ENCODE peak calls at places on chromosomes 5 and 9, in six cellular contexts. T, Q, H, C, B and F are unnamed samples.

GRCh38 chr9:136748656-136749551 is 579 bp upstream of the LCN6 start:
- DNase-seq in T (no peak), Q (no peak), H (no peak), C (no peak), B (no peak), F (peak)

GRCh38 chr5:177142778-177143177 is 9.2 kb downstream of the NSD1 start:
- DNase-seq in T (no peak), Q (no peak), H (no peak), C (no peak), B (no peak), F (no peak)

GRCh38 chr9:33676746-33677505 is 118.4 kb upstream of the PRSS3 start:
- DNase-seq in T (no peak), Q (peak), H (no peak), C (no peak), B (peak), F (peak)

GRCh38 chr5:177350776-177351391 is 584 bp downstream of the LMAN2 start:
- DNase-seq in T (no peak), Q (no peak), H (no peak), C (no peak), B (no peak), F (no peak)

GRCh38 chr5:91264311-91265051 is 118.6 kb downstream of the ARRDC3 start:
- DNase-seq in T (no peak), Q (no peak), H (no peak), C (no peak), B (no peak), F (no peak)

GRCh38 chr5:96336351-96336985 is 96.6 kb downstream of the PCSK1 start:
- DNase-seq in T (no peak), Q (peak), H (peak), C (peak), B (peak), F (no peak)

GRCh38 chr9:126583134-126583760 is 30.5 kb upstream of the LMX1B start:
- DNase-seq in T (no peak), Q (no peak), H (no peak), C (no peak), B (no peak), F (no peak)

GRCh38 chr5:75620184-75620959 is 9.1 kb downstream of the ANKDD1B start:
- DNase-seq in T (no peak), Q (no peak), H (no peak), C (no peak), B (no peak), F (no peak)

GRCh38 chr9:7320139-7320538 is 479.4 kb downstream of the DMAC1 start:
- DNase-seq in T (no peak), Q (no peak), H (no peak), C (no peak), B (peak), F (no peak)

GRCh38 chr5:101431201-101431600 is 528.1 kb upstream of the ST8SIA4 start:
- DNase-seq in T (no peak), Q (no peak), H (no peak), C (no peak), B (no peak), F (no peak)

GRCh38 chr5:149853019-149853648 is 91.5 kb downstream of the PDE6A start:
- DNase-seq in T (no peak), Q (peak), H (no peak), C (no peak), B (peak), F (peak)